ENCODE peak calls at places on chromosome 1, in six cellular contexts. M is astrocyte of the spinal cord, A is IMR-90, K is upper lobe of right lung, X is cardiac muscle cell, D is fibroblast of villous mesenchyme. H is an unnamed sample.

GRCh38 chr1:3702528-3702927 is 49.7 kb upstream of the CCDC27 start:
- DNase-seq in M (no peak), K (no peak), A (no peak), D (no peak), X (no peak), H (no peak)

GRCh38 chr1:166379447-166379846 is 212.6 kb upstream of the FAM78B start:
- DNase-seq in A (no peak), K (no peak), X (no peak), M (no peak), D (peak), H (no peak)

GRCh38 chr1:109910963-109911798 is 532 bp downstream of the CSF1 start:
- DNase-seq in K (no peak), M (no peak), A (no peak), X (no peak), D (no peak), H (no peak)

GRCh38 chr1:172870901-172871606 is 179.7 kb downstream of the TNFSF18 start:
- DNase-seq in K (no peak), X (no peak), D (peak), M (peak), A (peak), H (peak)

GRCh38 chr1:229582011-229582694 is 23.6 kb upstream of the ABCB10 start:
- DNase-seq in A (peak), K (no peak), M (peak), X (peak), D (no peak), H (peak)

GRCh38 chr1:228101994-228102790 is 933 bp downstream of the C1orf35 start:
- DNase-seq in X (peak), K (peak), A (no peak), D (peak), M (no peak), H (peak)

GRCh38 chr1:56098956-56099355 is 480.4 kb downstream of the PLPP3 start:
- DNase-seq in K (no peak), X (no peak), A (peak), M (no peak), D (no peak), H (peak)

GRCh38 chr1:53047737-53048344 is 14.2 kb upstream of the PODN start:
- DNase-seq in A (peak), M (peak), X (peak), D (peak), K (no peak), H (peak)

GRCh38 chr1:60994369-60994768 is 88.0 kb upstream of the NFIA start:
- DNase-seq in X (no peak), A (no peak), D (no peak), K (no peak), M (no peak), H (no peak)

GRCh38 chr1:161905269-161905884 is 118.3 kb downstream of the OLFML2B start:
- DNase-seq in D (no peak), X (peak), A (peak), K (no peak), M (no peak), H (peak)
- TF ChIP-seq CTCF in D (peak), X (peak), A (peak), K (peak), M (peak), H (peak)

GRCh38 chr1:10638559-10639300 is 157.7 kb downstream of the CASZ1 start:
- DNase-seq in K (no peak), A (no peak), D (no peak), X (no peak), M (no peak), H (no peak)
- H3K4me3 ChIP-seq in K (peak), A (no peak), D (peak), X (no peak), M (peak), H (no peak)

DNA sequence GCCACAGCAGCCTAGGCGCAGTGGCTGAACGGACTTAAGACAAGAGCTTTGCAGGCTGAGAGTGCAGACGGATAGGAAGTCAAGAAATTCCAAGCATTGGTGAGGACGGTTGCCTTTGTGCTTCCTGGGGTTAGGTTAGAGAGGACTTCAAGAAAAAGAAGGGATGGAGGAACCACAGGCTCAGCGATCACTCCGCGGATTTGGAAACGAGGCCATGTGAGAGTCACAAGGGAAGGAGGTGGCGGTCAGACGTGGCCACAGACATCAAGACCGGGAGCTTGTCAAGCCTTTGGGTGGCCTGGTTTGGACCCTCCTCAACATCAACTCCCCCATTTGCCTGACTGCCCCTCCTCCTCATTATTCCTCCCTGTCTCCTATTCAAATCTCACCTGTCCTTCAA is 62.3 kb downstream of the NID1 start:
- DNase-seq in K (no peak), D (no peak), A (no peak), M (no peak), X (no peak), H (no peak)
- TF ChIP-seq CTCF in K (no peak), D (no peak), A (no peak), M (no peak), X (no peak), H (no peak)

GRCh38 chr1:159587461-159587951 is at the start of gene APCS:
- DNase-seq in K (no peak), X (no peak), A (no peak), M (no peak), D (no peak), H (no peak)
- H3K4me3 ChIP-seq in K (no peak), X (no peak), A (no peak), M (no peak), D (no peak), H (no peak)

GRCh38 chr1:155938220-155938627 is 3.2 kb upstream of the RXFP4 start:
- DNase-seq in M (peak), D (peak), K (no peak), X (peak), A (peak), H (peak)
- TF ChIP-seq CTCF in M (peak), D (peak), K (peak), X (peak), A (peak), H (peak)

DNA sequence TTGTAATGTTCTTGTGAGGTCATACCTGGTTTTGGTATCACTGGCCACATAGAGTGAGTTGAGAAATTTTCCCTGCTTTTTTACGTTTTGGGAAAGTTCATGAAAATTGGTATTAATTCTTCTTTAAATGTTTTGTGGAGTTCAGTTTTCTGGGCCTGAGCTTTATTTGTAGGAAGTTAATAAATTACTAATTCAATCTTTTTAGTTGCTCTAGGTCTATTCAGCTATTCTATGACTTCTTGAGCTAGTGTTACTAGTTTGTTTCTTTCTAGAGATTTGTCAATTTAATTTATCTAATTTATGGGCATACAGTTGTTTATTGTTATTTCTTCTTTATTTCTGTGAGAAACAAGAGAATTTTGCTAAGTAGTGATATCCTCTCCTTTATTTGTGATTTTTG is 37.4 kb downstream of the HOOK1 start:
- DNase-seq in D (no peak), X (no peak), K (no peak), M (no peak), A (no peak), H (no peak)
- H3K4me3 ChIP-seq in D (no peak), X (no peak), K (no peak), M (no peak), A (no peak), H (no peak)